ENCODE peak calls at places on chromosome 9, in four cellular contexts. S is kidney, P is AG09309, H is K562. Y is an unnamed sample.

GRCh38 chr9:121505903-121506640 is 6.4 kb upstream of the GGTA1 start:
- DNase-seq in S (no peak), P (no peak), H (no peak), Y (no peak)

GRCh38 chr9:32430720-32431119 is 46.3 kb downstream of the ACO1 start:
- DNase-seq in S (no peak), P (no peak), H (no peak), Y (no peak)

GRCh38 chr9:136527721-136528710 is 17.8 kb downstream of the NOTCH1 start:
- DNase-seq in S (no peak), P (no peak), H (peak), Y (no peak)

GRCh38 chr9:107213561-107214028 is 69.5 kb upstream of the RAD23B start:
- DNase-seq in S (no peak), P (peak), H (no peak), Y (no peak)

GRCh38 chr9:124652203-124652992 is 118.7 kb downstream of the NR6A1 start:
- DNase-seq in S (no peak), P (peak), H (no peak), Y (no peak)

GRCh38 chr9:32886021-32886420 is 102.7 kb downstream of the TMEM215 start:
- DNase-seq in S (no peak), P (no peak), H (no peak), Y (no peak)

GRCh38 chr9:121354141-121354540 is 15.9 kb downstream of the STOM start:
- DNase-seq in S (no peak), P (no peak), H (no peak), Y (no peak)

GRCh38 chr9:21873540-21874221 is 71.2 kb downstream of the MTAP start:
- DNase-seq in S (no peak), P (no peak), H (no peak), Y (no peak)

GRCh38 chr9:130119521-130120206 is 52.5 kb upstream of the NCS1 start:
- DNase-seq in S (no peak), P (no peak), H (no peak), Y (no peak)

GRCh38 chr9:34338664-34339063 is 9.3 kb downstream of the NUDT2 start:
- DNase-seq in S (no peak), P (no peak), H (no peak), Y (no peak)

GRCh38 chr9:3957296-3957695 is 342.6 kb downstream of the GLIS3 start:
- DNase-seq in S (no peak), P (no peak), H (no peak), Y (no peak)

GRCh38 chr9:69421908-69422801 is 97.1 kb downstream of the ENTREP1 start:
- DNase-seq in S (no peak), P (peak), H (peak), Y (peak)

GRCh38 chr9:123562844-123563346 is 206.9 kb downstream of the CRB2 start:
- DNase-seq in S (no peak), P (peak), H (no peak), Y (no peak)

GRCh38 chr9:2787065-2787464 is 56.8 kb downstream of the PUM3 start:
- DNase-seq in S (no peak), P (peak), H (no peak), Y (no peak)

GRCh38 chr9:124551472-124552339 is 44.5 kb upstream of the NR5A1 start:
- DNase-seq in S (no peak), P (no peak), H (peak), Y (no peak)

DNA sequence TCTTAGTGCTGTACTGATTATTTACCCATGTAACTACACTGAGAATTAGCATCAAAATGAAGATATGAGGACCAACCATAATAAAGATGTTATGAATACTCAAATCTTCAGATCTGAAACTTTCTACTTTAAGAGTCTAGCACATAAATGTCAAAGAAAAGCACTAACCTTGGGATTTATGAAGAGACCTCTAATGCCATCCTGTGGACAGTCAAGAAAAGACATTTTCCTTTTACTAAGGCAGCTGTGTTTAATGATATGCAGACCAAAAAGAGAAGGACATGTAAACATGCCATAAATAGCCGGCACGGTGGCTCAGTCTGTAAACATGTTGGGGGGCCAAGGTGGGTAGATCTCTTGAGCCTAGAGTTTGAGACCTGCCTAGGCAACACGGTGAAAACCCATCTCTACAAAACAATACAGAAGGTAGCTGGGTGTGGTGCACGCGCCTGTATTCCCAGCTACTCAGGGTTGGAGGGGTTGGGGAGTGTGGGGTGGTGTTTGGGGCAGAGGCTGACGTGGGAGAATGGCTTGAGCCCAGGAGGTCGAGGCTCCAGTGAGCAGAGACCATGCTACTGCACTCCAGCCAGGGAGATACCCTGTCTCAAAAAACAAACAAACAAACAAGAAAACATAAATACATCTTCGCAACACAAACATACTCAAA is 266.9 kb upstream of the TYRP1 start:
- DNase-seq in S (peak), P (no peak), H (no peak), Y (no peak)
- TF ChIP-seq CTCF in S (no peak), P (no peak), H (no peak), Y (no peak)

DNA sequence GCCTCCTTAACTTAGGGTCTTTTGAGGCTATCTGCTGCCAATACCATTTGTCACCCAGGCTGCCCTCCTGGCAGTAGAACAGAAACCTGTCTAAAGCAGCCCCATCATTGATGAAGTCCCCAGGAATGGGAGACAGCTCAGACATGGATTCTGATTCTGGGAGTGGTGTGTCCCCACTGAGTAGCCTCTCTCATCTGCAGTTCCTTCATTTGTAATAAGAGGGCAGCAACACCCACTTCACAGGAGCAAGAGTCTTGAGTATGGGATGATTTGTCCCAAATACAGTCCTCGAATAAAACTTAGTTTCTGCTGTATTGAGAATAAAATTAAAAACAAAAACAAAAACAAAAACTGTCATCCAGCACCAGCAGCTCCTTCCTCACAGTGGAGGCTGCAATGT is 167.6 kb downstream of the ASTN2 start:
- DNase-seq in S (no peak), P (no peak), H (peak), Y (no peak)
- TF ChIP-seq CTCF in S (peak), P (no peak), H (no peak), Y (no peak)

GRCh38 chr9:20524776-20525175 is 97.5 kb downstream of the MLLT3 start:
- DNase-seq in S (no peak), P (no peak), H (no peak), Y (no peak)
- TF ChIP-seq CTCF in S (peak), P (peak), H (no peak), Y (no peak)

GRCh38 chr9:77756449-77756848 is 108.3 kb upstream of the GNA14 start:
- DNase-seq in S (no peak), P (no peak), H (no peak), Y (no peak)
- TF ChIP-seq CTCF in S (no peak), P (no peak), H (peak), Y (no peak)

GRCh38 chr9:108412755-108413154 is 443.0 kb downstream of the ACTL7B start:
- DNase-seq in S (no peak), P (no peak), H (no peak), Y (no peak)
- TF ChIP-seq CTCF in S (no peak), P (no peak), H (peak), Y (no peak)

GRCh38 chr9:133360400-133361393 is 4.3 kb downstream of the SURF2 start:
- DNase-seq in S (no peak), P (no peak), H (no peak), Y (no peak)

GRCh38 chr9:133357656-133358055 is 1.3 kb downstream of the SURF2 start:
- DNase-seq in S (no peak), P (no peak), H (no peak), Y (no peak)

GRCh38 chr9:133362359-133363044 is 6.2 kb downstream of the SURF2 start:
- DNase-seq in S (peak), P (no peak), H (no peak), Y (no peak)

GRCh38 chr9:133361507-133362092 is 5.2 kb downstream of the SURF2 start:
- DNase-seq in S (no peak), P (no peak), H (no peak), Y (no peak)

DNA sequence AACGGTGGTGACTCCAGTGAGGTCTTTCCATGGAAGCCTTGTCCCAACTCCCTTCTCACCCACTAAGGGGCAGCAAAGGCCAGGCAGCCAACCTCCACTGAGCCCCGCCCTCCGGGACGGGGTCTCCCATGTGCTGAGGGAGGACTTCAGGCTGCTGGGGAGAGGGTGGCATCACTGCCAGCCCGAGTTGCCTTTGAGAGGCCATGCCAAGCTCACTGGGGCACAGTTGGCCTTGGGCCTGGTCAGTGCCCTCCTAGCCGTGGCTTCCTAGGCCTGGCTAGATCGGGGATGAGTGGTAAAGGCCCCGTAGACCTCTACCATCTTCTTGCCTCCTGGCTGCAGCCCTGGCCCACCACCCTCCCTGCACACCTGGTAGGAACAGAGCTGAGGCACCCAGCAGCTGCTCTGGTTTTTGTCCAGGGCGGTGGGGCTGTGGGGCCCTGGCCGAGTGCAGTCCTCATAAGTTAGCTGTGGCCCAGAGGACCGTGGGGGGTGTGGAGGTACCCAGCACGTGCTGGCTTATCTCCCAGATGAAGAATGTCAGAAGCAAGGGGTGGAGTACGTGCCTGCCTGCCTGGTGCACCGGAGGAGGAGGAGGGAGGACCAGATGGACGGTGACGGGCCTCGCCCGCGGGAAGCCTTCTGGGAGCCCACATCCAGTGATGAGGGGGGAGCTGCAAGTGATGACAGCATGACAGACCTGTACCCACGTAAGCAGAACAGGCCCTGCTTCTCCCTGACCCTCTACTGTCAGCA is 3.2 kb downstream of the SURF2 start:
- DNase-seq in S (no peak), P (no peak), H (no peak), Y (no peak)
- TF ChIP-seq CTCF in S (peak), P (peak), H (peak), Y (no peak)

GRCh38 chr9:93303258-93303771 is 119.4 kb downstream of the WNK2 start:
- DNase-seq in S (peak), P (no peak), H (no peak), Y (no peak)

GRCh38 chr9:93303806-93304573 is 120.1 kb downstream of the WNK2 start:
- DNase-seq in S (peak), P (no peak), H (no peak), Y (no peak)

GRCh38 chr9:93301911-93302525 is 118.1 kb downstream of the WNK2 start:
- DNase-seq in S (peak), P (no peak), H (no peak), Y (no peak)

GRCh38 chr9:93301291-93301811 is 117.4 kb downstream of the WNK2 start:
- DNase-seq in S (peak), P (no peak), H (no peak), Y (no peak)

GRCh38 chr9:93302586-93303257 is 118.8 kb downstream of the WNK2 start:
- DNase-seq in S (peak), P (no peak), H (peak), Y (no peak)
- TF ChIP-seq CTCF in S (peak), P (peak), H (peak), Y (no peak)

GRCh38 chr9:119284587-119285337 is 84.5 kb downstream of the BRINP1 start:
- DNase-seq in S (no peak), P (peak), H (no peak), Y (no peak)

GRCh38 chr9:119280740-119281485 is 88.3 kb downstream of the BRINP1 start:
- DNase-seq in S (no peak), P (no peak), H (no peak), Y (no peak)

GRCh38 chr9:119282476-119283117 is 86.6 kb downstream of the BRINP1 start:
- DNase-seq in S (no peak), P (no peak), H (no peak), Y (no peak)

GRCh38 chr9:119283118-119283794 is 86.0 kb downstream of the BRINP1 start:
- DNase-seq in S (peak), P (no peak), H (no peak), Y (no peak)

GRCh38 chr9:119284118-119284517 is 85.1 kb downstream of the BRINP1 start:
- DNase-seq in S (no peak), P (no peak), H (no peak), Y (no peak)
- TF ChIP-seq CTCF in S (no peak), P (no peak), H (no peak), Y (no peak)

DNA sequence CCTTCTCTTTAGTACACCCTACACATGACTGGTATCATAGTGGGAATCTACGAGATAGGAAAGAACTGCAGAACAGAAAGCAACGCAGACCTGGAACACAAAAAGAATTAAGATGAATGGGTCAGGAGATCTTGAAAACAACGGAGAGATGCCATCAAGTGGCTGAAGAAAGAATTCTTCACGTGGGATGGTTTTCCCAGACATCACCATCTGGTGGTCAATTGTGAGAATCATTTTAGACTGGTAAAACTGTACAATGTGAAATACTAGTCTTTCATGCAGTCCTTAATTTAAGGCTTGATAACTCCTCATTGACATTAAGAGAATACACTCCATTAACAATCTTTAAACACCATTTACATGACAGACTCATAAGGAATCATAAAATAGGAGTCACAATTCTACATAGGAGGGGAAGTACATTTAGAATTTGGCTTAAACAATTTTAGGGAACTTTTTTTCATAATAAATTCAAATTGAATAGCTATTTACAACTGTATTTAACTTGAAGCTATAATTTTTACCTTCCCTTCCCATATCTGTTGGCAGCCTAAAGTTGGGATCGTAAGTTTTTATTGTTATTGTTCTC is 128.4 kb upstream of the TRPM3 start:
- DNase-seq in S (no peak), P (peak), H (peak), Y (no peak)
- TF ChIP-seq CTCF in S (peak), P (peak), H (peak), Y (peak)

DNA sequence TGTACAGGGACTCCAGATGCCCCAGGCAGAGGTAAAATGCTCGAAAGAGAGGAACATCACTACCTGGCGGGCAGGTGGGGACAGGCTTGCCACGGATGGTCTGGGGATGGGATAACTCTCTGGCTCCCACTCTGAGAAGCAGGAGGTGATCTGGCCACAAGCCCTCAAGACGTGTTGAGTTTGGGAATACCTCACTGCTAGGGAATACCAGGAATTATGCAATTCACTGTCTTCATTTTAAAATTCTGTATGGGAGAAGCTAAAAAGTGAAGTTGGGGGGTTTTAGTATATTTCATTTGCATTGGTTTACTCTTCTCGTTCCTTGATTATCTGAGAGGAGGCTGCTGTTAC is 510.4 kb downstream of the CCDC171 start:
- DNase-seq in S (no peak), P (no peak), H (no peak), Y (no peak)
- TF ChIP-seq CTCF in S (no peak), P (no peak), H (no peak), Y (no peak)

Y was measured in mesothelial cell of epicardium.